ENCODE peak calls at places on chromosomes 13 and 19, in six cellular contexts. One of them, this sample, is unnamed.

GRCh38 chr13:24097064-24097463 is 63.5 kb upstream of the SPATA13 start:
- DNase-seq in breast epithelium: no peak
- DNase-seq in Peyer's patch: no peak
- DNase-seq in tibial nerve: no peak
- DNase-seq in heart left ventricle: no peak
- DNase-seq in HCT116: no peak
- DNase-seq in this sample: no peak

GRCh38 chr19:16421982-16422381 is 49.8 kb downstream of the EPS15L1 start:
- DNase-seq in breast epithelium: no peak
- DNase-seq in tibial nerve: no peak
- DNase-seq in Peyer's patch: no peak
- DNase-seq in heart left ventricle: no peak
- DNase-seq in HCT116: no peak
- DNase-seq in this sample: no peak

GRCh38 chr19:6450166-6450565 is 9.4 kb downstream of the SLC25A23 start:
- DNase-seq in breast epithelium: no peak
- DNase-seq in HCT116: no peak
- DNase-seq in heart left ventricle: no peak
- DNase-seq in Peyer's patch: no peak
- DNase-seq in tibial nerve: no peak
- DNase-seq in this sample: no peak

GRCh38 chr19:13164370-13165090 is 14.3 kb downstream of the IER2 start:
- DNase-seq in heart left ventricle: peak
- DNase-seq in breast epithelium: peak
- DNase-seq in tibial nerve: no peak
- DNase-seq in HCT116: no peak
- DNase-seq in Peyer's patch: peak
- DNase-seq in this sample: no peak

GRCh38 chr13:40318366-40318765 is 348.1 kb downstream of the FOXO1 start:
- DNase-seq in HCT116: no peak
- DNase-seq in heart left ventricle: peak
- DNase-seq in tibial nerve: no peak
- DNase-seq in breast epithelium: peak
- DNase-seq in Peyer's patch: no peak
- DNase-seq in this sample: peak

GRCh38 chr19:44891016-44891882 is at the start of gene TOMM40:
- DNase-seq in HCT116: no peak
- DNase-seq in Peyer's patch: peak
- DNase-seq in heart left ventricle: peak
- DNase-seq in tibial nerve: no peak
- DNase-seq in breast epithelium: no peak
- DNase-seq in this sample: no peak

GRCh38 chr19:54691582-54692293 is 29.0 kb downstream of the LILRB4 start:
- DNase-seq in Peyer's patch: no peak
- DNase-seq in HCT116: no peak
- DNase-seq in breast epithelium: no peak
- DNase-seq in heart left ventricle: no peak
- DNase-seq in tibial nerve: no peak
- DNase-seq in this sample: no peak

GRCh38 chr13:60135344-60135743 is 28.4 kb downstream of the DIAPH3 start:
- DNase-seq in tibial nerve: no peak
- DNase-seq in heart left ventricle: no peak
- DNase-seq in Peyer's patch: no peak
- DNase-seq in HCT116: no peak
- DNase-seq in breast epithelium: no peak
- DNase-seq in this sample: no peak

GRCh38 chr19:43667524-43668405 is 2.2 kb downstream of the PLAUR start:
- DNase-seq in Peyer's patch: no peak
- DNase-seq in breast epithelium: no peak
- DNase-seq in heart left ventricle: peak
- DNase-seq in tibial nerve: no peak
- DNase-seq in HCT116: no peak
- DNase-seq in this sample: no peak

GRCh38 chr19:19211499-19212432 is at the start of gene NCAN:
- DNase-seq in breast epithelium: no peak
- DNase-seq in tibial nerve: no peak
- DNase-seq in HCT116: no peak
- DNase-seq in heart left ventricle: no peak
- DNase-seq in Peyer's patch: no peak
- DNase-seq in this sample: no peak

GRCh38 chr13:74000906-74001305 is 133.3 kb downstream of the KLF12 start:
- DNase-seq in Peyer's patch: no peak
- DNase-seq in breast epithelium: no peak
- DNase-seq in heart left ventricle: no peak
- DNase-seq in HCT116: no peak
- DNase-seq in tibial nerve: no peak
- DNase-seq in this sample: no peak

GRCh38 chr19:2728783-2729387 is 7.7 kb upstream of the DIRAS1 start:
- DNase-seq in HCT116: no peak
- DNase-seq in breast epithelium: no peak
- DNase-seq in heart left ventricle: no peak
- DNase-seq in Peyer's patch: no peak
- DNase-seq in tibial nerve: no peak
- DNase-seq in this sample: no peak

GRCh38 chr19:7506385-7507328 is 9.2 kb upstream of the ZNF358 start:
- DNase-seq in Peyer's patch: peak
- DNase-seq in tibial nerve: peak
- DNase-seq in HCT116: peak
- DNase-seq in breast epithelium: no peak
- DNase-seq in heart left ventricle: peak
- DNase-seq in this sample: peak

GRCh38 chr13:53873558-53873957 is 844.9 kb downstream of the OLFM4 start:
- DNase-seq in HCT116: no peak
- DNase-seq in Peyer's patch: no peak
- DNase-seq in heart left ventricle: no peak
- DNase-seq in breast epithelium: no peak
- DNase-seq in tibial nerve: no peak
- DNase-seq in this sample: no peak

GRCh38 chr19:17584132-17584531 is 28.7 kb downstream of the COLGALT1 start:
- DNase-seq in tibial nerve: no peak
- DNase-seq in heart left ventricle: no peak
- DNase-seq in HCT116: no peak
- DNase-seq in breast epithelium: no peak
- DNase-seq in Peyer's patch: no peak
- DNase-seq in this sample: no peak

DNA sequence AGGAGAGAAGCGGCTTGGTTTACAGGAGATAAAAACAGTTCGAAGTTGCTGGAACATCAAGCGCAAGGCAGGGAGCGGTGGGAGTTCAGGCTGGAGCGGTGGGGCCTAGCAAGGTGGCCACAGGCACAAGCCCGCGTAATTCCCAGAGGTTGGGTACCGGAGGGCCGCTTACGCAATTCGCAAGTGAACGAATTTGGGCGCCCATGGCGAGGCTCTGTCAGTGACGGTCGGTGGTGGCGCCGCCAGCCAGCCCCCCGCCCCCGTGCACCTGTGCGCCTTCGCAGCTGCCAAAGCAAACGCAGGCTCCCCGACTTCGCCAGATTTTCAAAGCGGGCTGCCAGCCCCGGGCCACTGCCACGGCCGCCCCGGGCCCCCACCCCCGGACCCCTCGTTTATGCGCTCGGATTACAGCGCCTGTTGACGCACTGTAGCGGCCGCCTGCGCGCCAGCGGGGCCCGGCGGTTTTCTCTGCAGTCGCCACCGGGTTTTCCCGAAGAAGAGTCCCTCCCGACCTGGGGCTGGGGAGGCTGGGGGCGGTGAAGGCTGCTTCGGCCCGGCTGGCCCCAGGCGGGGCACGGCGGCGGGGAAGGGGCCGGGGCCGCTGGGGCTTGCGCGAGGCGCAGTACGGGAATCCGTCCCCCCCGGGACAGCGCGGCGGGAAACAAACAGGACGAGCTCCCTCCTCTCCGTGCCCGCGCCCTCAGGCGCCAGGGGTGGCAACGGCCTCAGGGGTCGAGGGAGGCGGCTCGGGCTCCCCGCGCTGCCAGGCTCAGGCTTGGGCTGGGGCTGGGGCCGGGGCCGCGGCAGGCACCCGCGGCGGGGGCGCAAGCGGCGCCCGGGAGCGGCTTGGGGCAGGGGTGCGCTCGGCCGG is 714 bp downstream of the N4BP2L1 start:
- DNase-seq in tibial nerve: peak
- DNase-seq in breast epithelium: peak
- DNase-seq in Peyer's patch: peak
- DNase-seq in heart left ventricle: peak
- DNase-seq in HCT116: no peak
- DNase-seq in this sample: peak
- TF ChIP-seq POLR2A in tibial nerve: peak
- TF ChIP-seq POLR2A in breast epithelium: no peak
- TF ChIP-seq POLR2A in Peyer's patch: no peak
- TF ChIP-seq POLR2A in heart left ventricle: no peak
- TF ChIP-seq POLR2A in HCT116: no peak
- TF ChIP-seq POLR2A in this sample: no peak

GRCh38 chr13:30863231-30863630 is 42.8 kb upstream of the MEDAG start:
- DNase-seq in heart left ventricle: no peak
- DNase-seq in tibial nerve: no peak
- DNase-seq in Peyer's patch: no peak
- DNase-seq in HCT116: no peak
- DNase-seq in breast epithelium: no peak
- DNase-seq in this sample: no peak

GRCh38 chr13:30866692-30867669 is 39.1 kb upstream of the MEDAG start:
- DNase-seq in HCT116: no peak
- DNase-seq in breast epithelium: no peak
- DNase-seq in Peyer's patch: no peak
- DNase-seq in tibial nerve: no peak
- DNase-seq in heart left ventricle: no peak
- DNase-seq in this sample: no peak

GRCh38 chr13:30863796-30864195 is 42.3 kb upstream of the MEDAG start:
- DNase-seq in Peyer's patch: no peak
- DNase-seq in breast epithelium: no peak
- DNase-seq in HCT116: no peak
- DNase-seq in heart left ventricle: no peak
- DNase-seq in tibial nerve: no peak
- DNase-seq in this sample: no peak

GRCh38 chr13:30864352-30865130 is 41.5 kb upstream of the MEDAG start:
- DNase-seq in Peyer's patch: no peak
- DNase-seq in HCT116: no peak
- DNase-seq in breast epithelium: no peak
- DNase-seq in heart left ventricle: no peak
- DNase-seq in tibial nerve: no peak
- DNase-seq in this sample: no peak

GRCh38 chr13:30865131-30866009 is 40.7 kb upstream of the MEDAG start:
- DNase-seq in heart left ventricle: peak
- DNase-seq in breast epithelium: peak
- DNase-seq in tibial nerve: peak
- DNase-seq in HCT116: peak
- DNase-seq in Peyer's patch: peak
- DNase-seq in this sample: peak
- TF ChIP-seq POLR2A in heart left ventricle: no peak
- TF ChIP-seq POLR2A in breast epithelium: no peak
- TF ChIP-seq POLR2A in tibial nerve: no peak
- TF ChIP-seq POLR2A in HCT116: no peak
- TF ChIP-seq POLR2A in Peyer's patch: no peak
- TF ChIP-seq POLR2A in this sample: no peak

GRCh38 chr13:114090476-114090875 is 41.9 kb downstream of the RASA3 start:
- DNase-seq in breast epithelium: peak
- DNase-seq in HCT116: no peak
- DNase-seq in tibial nerve: no peak
- DNase-seq in heart left ventricle: no peak
- DNase-seq in Peyer's patch: peak
- DNase-seq in this sample: no peak

GRCh38 chr13:114088863-114089262 is 43.6 kb downstream of the RASA3 start:
- DNase-seq in tibial nerve: no peak
- DNase-seq in breast epithelium: peak
- DNase-seq in HCT116: no peak
- DNase-seq in heart left ventricle: no peak
- DNase-seq in Peyer's patch: no peak
- DNase-seq in this sample: no peak

GRCh38 chr13:114089341-114089740 is 43.1 kb downstream of the RASA3 start:
- DNase-seq in heart left ventricle: no peak
- DNase-seq in Peyer's patch: peak
- DNase-seq in HCT116: no peak
- DNase-seq in tibial nerve: no peak
- DNase-seq in breast epithelium: no peak
- DNase-seq in this sample: no peak

GRCh38 chr13:114088234-114088633 is 44.2 kb downstream of the RASA3 start:
- DNase-seq in breast epithelium: peak
- DNase-seq in Peyer's patch: no peak
- DNase-seq in heart left ventricle: no peak
- DNase-seq in tibial nerve: no peak
- DNase-seq in HCT116: no peak
- DNase-seq in this sample: no peak

DNA sequence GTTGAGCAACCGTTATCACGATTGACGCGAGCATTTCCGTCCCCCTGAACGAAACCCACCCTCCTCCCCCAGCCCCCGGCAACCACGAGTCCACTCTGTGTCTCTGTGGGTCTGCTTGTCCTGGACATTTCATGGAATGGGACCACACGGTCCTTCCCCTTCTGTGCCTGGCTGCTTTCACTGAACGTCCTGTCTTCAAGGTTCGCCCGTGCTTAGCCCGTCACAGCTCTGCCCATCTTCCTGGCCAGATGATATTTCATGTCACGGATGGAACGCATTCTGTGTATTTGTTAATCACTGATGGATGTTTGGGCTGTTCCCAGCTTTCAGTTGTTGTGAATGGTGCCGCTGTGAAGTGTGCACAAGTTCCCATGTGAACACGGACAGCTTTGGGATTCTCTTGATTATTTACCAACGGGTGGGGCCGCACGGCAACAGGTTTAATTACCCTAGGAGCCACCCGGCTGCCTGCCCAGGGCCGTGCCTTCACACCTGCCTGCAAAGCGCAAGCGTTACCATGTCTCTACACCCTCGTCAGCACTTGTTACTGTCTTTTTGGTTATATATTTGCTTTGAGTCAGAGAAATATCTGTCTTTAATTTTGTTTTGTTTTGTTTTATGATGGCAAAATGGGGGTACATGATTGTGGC is 42.5 kb downstream of the RASA3 start:
- DNase-seq in Peyer's patch: peak
- DNase-seq in heart left ventricle: no peak
- DNase-seq in HCT116: no peak
- DNase-seq in breast epithelium: peak
- DNase-seq in tibial nerve: no peak
- DNase-seq in this sample: no peak
- TF ChIP-seq POLR2A in Peyer's patch: no peak
- TF ChIP-seq POLR2A in heart left ventricle: no peak
- TF ChIP-seq POLR2A in HCT116: no peak
- TF ChIP-seq POLR2A in breast epithelium: no peak
- TF ChIP-seq POLR2A in tibial nerve: no peak
- TF ChIP-seq POLR2A in this sample: no peak

DNA sequence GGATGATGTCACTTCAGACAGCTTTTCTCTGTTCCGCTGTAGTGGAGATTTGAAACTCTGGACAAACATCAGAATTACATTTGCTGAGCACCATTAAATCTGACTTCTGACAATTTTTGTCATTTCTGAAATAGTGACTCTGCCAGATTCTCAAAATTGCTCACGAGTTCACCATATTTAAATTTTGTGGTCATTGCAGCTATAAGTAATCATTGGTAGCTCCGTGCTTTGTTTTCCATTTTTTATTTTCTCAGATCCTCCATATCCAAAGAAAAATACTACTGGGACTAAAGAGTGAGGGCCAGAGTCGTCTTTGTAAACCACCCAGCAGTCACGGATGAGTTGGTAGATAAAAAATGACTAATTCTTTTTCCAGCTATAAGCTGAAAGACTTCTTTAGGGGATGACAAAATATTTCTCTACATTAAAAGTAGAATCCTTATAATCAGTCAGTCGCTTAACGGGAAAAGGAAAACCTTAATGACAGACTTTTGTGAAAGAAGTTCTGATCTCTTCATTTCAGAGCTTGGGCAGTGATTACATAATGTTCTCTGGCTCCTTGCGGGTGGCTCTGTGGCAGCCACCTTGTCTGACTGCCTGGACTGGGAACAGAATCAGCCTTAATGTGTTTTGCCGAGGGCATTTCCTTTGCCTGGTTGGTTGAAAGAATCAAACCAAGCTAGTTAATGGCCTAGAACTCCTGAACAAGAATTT is 2.3 kb downstream of the ITM2B start:
- DNase-seq in Peyer's patch: peak
- DNase-seq in HCT116: no peak
- DNase-seq in heart left ventricle: peak
- DNase-seq in breast epithelium: no peak
- DNase-seq in tibial nerve: no peak
- DNase-seq in this sample: peak
- TF ChIP-seq POLR2A in Peyer's patch: peak
- TF ChIP-seq POLR2A in HCT116: no peak
- TF ChIP-seq POLR2A in heart left ventricle: peak
- TF ChIP-seq POLR2A in breast epithelium: no peak
- TF ChIP-seq POLR2A in tibial nerve: peak
- TF ChIP-seq POLR2A in this sample: no peak